ENCODE peak calls at places on chromosomes 1 and 21, in nine cellular contexts. Q is activated CD8-positive, alpha-beta memory T cell treated with anti-CD3 and anti-CD28 coated beads, Interleukin-2, amount 50 U/mL, for 4 hours; P is AG08395; V is fibroblast of the aortic adventitia; E is dorsolateral prefrontal cortex; U is mucosa of gallbladder; W is left ventricle myocardium inferior; C is NCI-H1930; B is CD8-positive, alpha-beta T cell. F is an unnamed sample.

GRCh38 chr1:247358920-247359319 is 27.3 kb upstream of the ZNF496 start:
- DNase-seq in Q (no peak), P (no peak), V (no peak), E (no peak), U (no peak), W (no peak), C (no peak), B (no peak), F (no peak)

GRCh38 chr1:201468844-201469644 is at the start of gene PHLDA3:
- DNase-seq in Q (peak; percentile 31), P (peak; percentile 91), V (peak; percentile 87), E (peak; percentile 94), U (peak; percentile 76), W (peak; percentile 89), C (peak; percentile 52), B (no peak), F (no peak)

GRCh38 chr1:3168678-3169077 is 99.7 kb downstream of the PRDM16 start:
- DNase-seq in Q (no peak), P (no peak), V (no peak), E (no peak), U (no peak), W (no peak), C (no peak), B (no peak), F (no peak)

GRCh38 chr1:15941044-15941840 is 34.7 kb downstream of the ZBTB17 start:
- DNase-seq in Q (no peak), P (no peak), V (no peak), E (no peak), U (no peak), W (no peak), C (no peak), B (no peak), F (no peak)

GRCh38 chr1:211574705-211575104 is 4.3 kb downstream of the SLC30A1 start:
- DNase-seq in Q (no peak), P (no peak), V (no peak), E (no peak), U (no peak), W (no peak), C (no peak), B (no peak), F (no peak)

GRCh38 chr21:28699591-28700259 is 293.0 kb downstream of the LTN1 start:
- DNase-seq in Q (no peak), P (peak; percentile 21), V (no peak), E (no peak), U (no peak), W (no peak), C (no peak), B (no peak), F (no peak)

GRCh38 chr1:201126832-201127754 is at the start of gene ASCL5:
- DNase-seq in Q (no peak), P (peak; percentile 40), V (peak; percentile 21), E (no peak), U (peak; percentile 39), W (no peak), C (no peak), B (no peak), F (no peak)

GRCh38 chr1:48725331-48725730 is 51.4 kb downstream of the BEND5 start:
- DNase-seq in Q (no peak), P (no peak), V (no peak), E (no peak), U (no peak), W (no peak), C (no peak), B (no peak), F (no peak)

GRCh38 chr1:92989253-92989652 is 28.0 kb upstream of the DIPK1A start:
- DNase-seq in Q (no peak), P (no peak), V (no peak), E (no peak), U (no peak), W (no peak), C (no peak), B (no peak), F (no peak)

GRCh38 chr1:182185822-182186756 is 124.6 kb upstream of the ZNF648 start:
- DNase-seq in Q (no peak), P (peak; percentile 92), V (peak; percentile 31), E (no peak), U (no peak), W (no peak), C (no peak), B (no peak), F (no peak)

GRCh38 chr1:156667610-156667967 is 9.6 kb downstream of the NES start:
- DNase-seq in Q (no peak), P (no peak), V (peak; percentile 69), E (peak; percentile 43), U (no peak), W (peak; percentile 57), C (no peak), B (no peak), F (no peak)

GRCh38 chr21:28614816-28615215 is 377.9 kb downstream of the LTN1 start:
- DNase-seq in Q (no peak), P (no peak), V (peak; percentile 17), E (no peak), U (no peak), W (no peak), C (no peak), B (no peak), F (no peak)

GRCh38 chr1:8047112-8047511 is 21.0 kb upstream of the ERRFI1 start:
- DNase-seq in Q (no peak), P (no peak), V (peak; percentile 57), E (no peak), U (no peak), W (no peak), C (no peak), B (no peak), F (no peak)

GRCh38 chr1:153677718-153678518 is 570 bp upstream of the NPR1 start:
- DNase-seq in Q (peak; percentile 43), P (peak; percentile 67), V (peak; percentile 63), E (peak; percentile 61), U (peak; percentile 49), W (peak; percentile 49), C (no peak), B (no peak), F (peak; percentile 71)

GRCh38 chr1:170559166-170559565 is 27.2 kb downstream of the GORAB start:
- DNase-seq in Q (no peak), P (no peak), V (no peak), E (no peak), U (no peak), W (no peak), C (no peak), B (no peak), F (no peak)

GRCh38 chr1:200247513-200247912 is 162.3 kb downstream of the ZNF281 start:
- DNase-seq in Q (no peak), P (no peak), V (no peak), E (no peak), U (no peak), W (no peak), C (no peak), B (no peak), F (no peak)

GRCh38 chr1:234570336-234570735 is 39.6 kb downstream of the IRF2BP2 start:
- DNase-seq in Q (no peak), P (no peak), V (no peak), E (no peak), U (no peak), W (no peak), C (no peak), B (no peak), F (no peak)

GRCh38 chr21:27388835-27389234 is 421.9 kb upstream of the ADAMTS5 start:
- DNase-seq in Q (no peak), P (no peak), V (no peak), E (no peak), U (no peak), W (no peak), C (no peak), B (no peak), F (no peak)

GRCh38 chr1:174080819-174081218 is 58.7 kb upstream of the RC3H1 start:
- DNase-seq in Q (no peak), P (no peak), V (no peak), E (no peak), U (no peak), W (no peak), C (no peak), B (no peak), F (no peak)

GRCh38 chr21:42568377-42568776 is 54.7 kb downstream of the SLC37A1 start:
- DNase-seq in Q (no peak), P (no peak), V (no peak), E (no peak), U (no peak), W (no peak), C (no peak), B (no peak), F (no peak)

GRCh38 chr1:243979396-243979795 is 71.7 kb upstream of the ZBTB18 start:
- DNase-seq in Q (no peak), P (no peak), V (no peak), E (no peak), U (no peak), W (no peak), C (no peak), B (no peak), F (peak; percentile 1)

GRCh38 chr1:67869233-67869632 is 36.0 kb upstream of the GNG12 start:
- DNase-seq in Q (no peak), P (no peak), V (no peak), E (no peak), U (no peak), W (no peak), C (no peak), B (no peak), F (no peak)

GRCh38 chr1:97017895-97018294 is 296.3 kb downstream of the PTBP2 start:
- DNase-seq in Q (no peak), P (no peak), V (no peak), E (no peak), U (no peak), W (no peak), C (no peak), B (no peak), F (peak; percentile 2)

GRCh38 chr1:234745844-234746797 is 136.1 kb upstream of the IRF2BP2 start:
- DNase-seq in Q (no peak), P (peak; percentile 39), V (peak; percentile 36), E (no peak), U (no peak), W (no peak), C (no peak), B (no peak), F (no peak)